ENCODE peak calls at places on chromosome 9, in four cellular contexts. One of them, this sample, is unnamed.

GRCh38 chr9:93080406-93080805 is 15.6 kb upstream of the CARD19 start:
- DNase-seq in gastrocnemius medialis: peak
- DNase-seq in astrocyte: no peak
- DNase-seq in CD4-positive, CD25-positive, alpha-beta regulatory T cell: no peak
- DNase-seq in this sample: peak

GRCh38 chr9:10250200-10250599 is 362.6 kb downstream of the PTPRD start:
- DNase-seq in CD4-positive, CD25-positive, alpha-beta regulatory T cell: no peak
- DNase-seq in astrocyte: no peak
- DNase-seq in gastrocnemius medialis: no peak
- DNase-seq in this sample: no peak

GRCh38 chr9:94768766-94769165 is 42.3 kb downstream of the AOPEP start:
- DNase-seq in gastrocnemius medialis: no peak
- DNase-seq in astrocyte: no peak
- DNase-seq in CD4-positive, CD25-positive, alpha-beta regulatory T cell: no peak
- DNase-seq in this sample: no peak

GRCh38 chr9:93589688-93590087 is 13.3 kb downstream of the PHF2 start:
- DNase-seq in astrocyte: peak
- DNase-seq in CD4-positive, CD25-positive, alpha-beta regulatory T cell: no peak
- DNase-seq in gastrocnemius medialis: no peak
- DNase-seq in this sample: no peak

GRCh38 chr9:108512426-108513173 is 343.2 kb downstream of the ACTL7B start:
- DNase-seq in gastrocnemius medialis: no peak
- DNase-seq in astrocyte: no peak
- DNase-seq in CD4-positive, CD25-positive, alpha-beta regulatory T cell: no peak
- DNase-seq in this sample: no peak

GRCh38 chr9:137438591-137439157 is 2.5 kb downstream of the ENTPD8 start:
- DNase-seq in CD4-positive, CD25-positive, alpha-beta regulatory T cell: no peak
- DNase-seq in astrocyte: no peak
- DNase-seq in gastrocnemius medialis: no peak
- DNase-seq in this sample: no peak

GRCh38 chr9:123695391-123695790 is 234.5 kb downstream of the DENND1A start:
- DNase-seq in CD4-positive, CD25-positive, alpha-beta regulatory T cell: no peak
- DNase-seq in gastrocnemius medialis: no peak
- DNase-seq in astrocyte: no peak
- DNase-seq in this sample: no peak

GRCh38 chr9:125785187-125785840 is 38.1 kb downstream of the PBX3 start:
- DNase-seq in astrocyte: no peak
- DNase-seq in CD4-positive, CD25-positive, alpha-beta regulatory T cell: no peak
- DNase-seq in gastrocnemius medialis: no peak
- DNase-seq in this sample: peak

GRCh38 chr9:98326402-98327248 is 71.2 kb upstream of the TBC1D2 start:
- DNase-seq in CD4-positive, CD25-positive, alpha-beta regulatory T cell: no peak
- DNase-seq in astrocyte: peak
- DNase-seq in gastrocnemius medialis: no peak
- DNase-seq in this sample: no peak

GRCh38 chr9:87250205-87250604 is 247.5 kb upstream of the DAPK1 start:
- DNase-seq in CD4-positive, CD25-positive, alpha-beta regulatory T cell: no peak
- DNase-seq in astrocyte: no peak
- DNase-seq in gastrocnemius medialis: no peak
- DNase-seq in this sample: no peak

GRCh38 chr9:16768816-16769215 is 101.7 kb downstream of the BNC2 start:
- DNase-seq in CD4-positive, CD25-positive, alpha-beta regulatory T cell: no peak
- DNase-seq in gastrocnemius medialis: no peak
- DNase-seq in astrocyte: no peak
- DNase-seq in this sample: no peak

GRCh38 chr9:33167084-33167948 is at the start of gene B4GALT1:
- DNase-seq in astrocyte: peak
- DNase-seq in gastrocnemius medialis: peak
- DNase-seq in CD4-positive, CD25-positive, alpha-beta regulatory T cell: peak
- DNase-seq in this sample: peak

GRCh38 chr9:18208166-18209059 is 265.5 kb upstream of the ADAMTSL1 start:
- DNase-seq in gastrocnemius medialis: no peak
- DNase-seq in astrocyte: peak
- DNase-seq in CD4-positive, CD25-positive, alpha-beta regulatory T cell: no peak
- DNase-seq in this sample: no peak

GRCh38 chr9:32644698-32645097 is 9.2 kb upstream of the TAF1L start:
- DNase-seq in gastrocnemius medialis: no peak
- DNase-seq in CD4-positive, CD25-positive, alpha-beta regulatory T cell: no peak
- DNase-seq in astrocyte: peak
- DNase-seq in this sample: no peak

GRCh38 chr9:20658677-20659473 is 25.2 kb upstream of the FOCAD start:
- DNase-seq in CD4-positive, CD25-positive, alpha-beta regulatory T cell: no peak
- DNase-seq in gastrocnemius medialis: no peak
- DNase-seq in astrocyte: peak
- DNase-seq in this sample: no peak

DNA sequence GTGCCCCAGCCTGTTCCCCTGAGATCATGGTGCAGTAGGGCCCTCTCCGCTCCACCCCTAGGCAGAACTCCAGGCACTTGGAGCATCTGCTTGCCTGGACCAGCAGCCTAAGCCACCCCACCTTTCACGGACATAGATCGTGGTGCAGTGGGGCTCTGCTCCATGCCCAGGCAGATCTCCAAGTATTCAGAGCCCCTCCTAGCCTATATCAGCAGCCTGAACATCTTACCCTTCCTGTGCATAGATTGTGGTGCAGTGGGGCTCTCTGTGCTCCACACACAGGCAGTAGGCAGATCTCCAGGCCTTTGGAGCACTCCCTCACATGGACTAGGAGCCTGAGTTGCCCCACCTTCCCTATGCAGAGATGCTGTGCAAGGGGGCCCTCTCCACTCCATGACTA is 103.0 kb downstream of the GLIS3 start:
- DNase-seq in astrocyte: peak
- DNase-seq in CD4-positive, CD25-positive, alpha-beta regulatory T cell: no peak
- DNase-seq in gastrocnemius medialis: no peak
- DNase-seq in this sample: no peak
- H3K4me3 ChIP-seq in astrocyte: no peak
- H3K4me3 ChIP-seq in CD4-positive, CD25-positive, alpha-beta regulatory T cell: no peak
- H3K4me3 ChIP-seq in gastrocnemius medialis: no peak
- H3K4me3 ChIP-seq in this sample: no peak

DNA sequence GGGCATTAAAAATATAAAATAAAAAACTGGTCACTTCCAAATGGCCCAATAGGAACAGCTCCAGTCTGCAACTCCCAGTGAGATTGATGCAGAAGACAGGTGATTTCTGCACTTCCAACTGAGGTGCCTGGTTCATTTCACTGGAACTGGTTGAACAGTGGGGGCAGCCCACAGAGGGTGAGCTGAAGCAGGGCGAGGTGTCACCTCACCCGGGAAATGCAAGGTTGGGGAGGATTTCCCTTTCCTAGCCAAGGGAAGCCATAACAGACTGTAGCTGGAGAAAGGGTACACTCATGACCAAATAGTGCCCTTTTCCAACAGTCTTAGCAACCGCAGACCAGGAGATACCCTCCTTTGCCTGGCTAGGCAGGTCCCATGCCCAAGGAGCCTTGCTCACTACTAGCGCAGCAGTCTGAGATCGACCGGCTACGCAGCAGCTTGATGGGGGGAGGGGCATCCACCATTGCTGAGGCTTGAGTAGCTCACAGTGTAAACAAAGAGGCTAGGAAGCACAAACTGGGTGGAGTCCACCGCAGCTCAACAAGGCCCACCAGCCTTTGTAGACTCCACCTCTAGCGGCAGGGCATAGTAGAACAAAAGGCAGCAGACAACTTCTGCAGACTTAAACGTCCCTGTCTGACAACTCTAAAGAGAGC is 12.7 kb downstream of the RLN1 start:
- DNase-seq in astrocyte: no peak
- DNase-seq in gastrocnemius medialis: no peak
- DNase-seq in CD4-positive, CD25-positive, alpha-beta regulatory T cell: no peak
- DNase-seq in this sample: peak
- H3K4me3 ChIP-seq in astrocyte: no peak
- H3K4me3 ChIP-seq in gastrocnemius medialis: no peak
- H3K4me3 ChIP-seq in CD4-positive, CD25-positive, alpha-beta regulatory T cell: no peak
- H3K4me3 ChIP-seq in this sample: no peak

GRCh38 chr9:111832428-111832827 is 37.7 kb upstream of the SHOC1 start:
- DNase-seq in gastrocnemius medialis: no peak
- DNase-seq in astrocyte: no peak
- DNase-seq in CD4-positive, CD25-positive, alpha-beta regulatory T cell: no peak
- DNase-seq in this sample: no peak
- H3K4me3 ChIP-seq in gastrocnemius medialis: no peak
- H3K4me3 ChIP-seq in astrocyte: no peak
- H3K4me3 ChIP-seq in CD4-positive, CD25-positive, alpha-beta regulatory T cell: no peak
- H3K4me3 ChIP-seq in this sample: no peak

DNA sequence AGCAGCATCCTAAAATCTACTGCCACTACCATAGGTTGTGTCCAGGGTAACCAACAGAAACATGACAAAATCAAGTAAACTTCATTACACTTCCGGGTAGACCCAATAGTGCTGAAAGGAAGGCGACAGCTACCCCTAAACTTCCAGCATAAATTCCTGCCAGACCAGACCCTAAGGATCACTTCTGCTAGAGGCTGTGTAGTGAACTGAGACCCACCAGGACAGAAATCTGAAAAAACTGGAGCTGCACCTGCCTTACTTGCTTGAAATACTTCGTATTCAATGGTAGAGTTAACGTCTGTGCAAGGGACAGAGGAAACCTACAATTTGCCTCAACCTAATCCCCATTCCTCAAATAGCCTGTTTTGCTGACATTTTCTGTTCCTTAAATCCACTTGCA is 1.0 kb upstream of the SECISBP2 start:
- DNase-seq in gastrocnemius medialis: no peak
- DNase-seq in CD4-positive, CD25-positive, alpha-beta regulatory T cell: no peak
- DNase-seq in astrocyte: no peak
- DNase-seq in this sample: no peak
- H3K4me3 ChIP-seq in gastrocnemius medialis: no peak
- H3K4me3 ChIP-seq in CD4-positive, CD25-positive, alpha-beta regulatory T cell: peak
- H3K4me3 ChIP-seq in astrocyte: no peak
- H3K4me3 ChIP-seq in this sample: peak

GRCh38 chr9:129569506-129570449 is 51.1 kb downstream of the C9orf50 start:
- DNase-seq in gastrocnemius medialis: no peak
- DNase-seq in CD4-positive, CD25-positive, alpha-beta regulatory T cell: no peak
- DNase-seq in astrocyte: peak
- DNase-seq in this sample: no peak
- H3K4me3 ChIP-seq in gastrocnemius medialis: peak
- H3K4me3 ChIP-seq in CD4-positive, CD25-positive, alpha-beta regulatory T cell: no peak
- H3K4me3 ChIP-seq in astrocyte: no peak
- H3K4me3 ChIP-seq in this sample: peak

GRCh38 chr9:96556701-96557461 is 62.8 kb downstream of the CDC14B start:
- DNase-seq in gastrocnemius medialis: no peak
- DNase-seq in astrocyte: no peak
- DNase-seq in CD4-positive, CD25-positive, alpha-beta regulatory T cell: no peak
- DNase-seq in this sample: no peak
- H3K4me3 ChIP-seq in gastrocnemius medialis: no peak
- H3K4me3 ChIP-seq in astrocyte: no peak
- H3K4me3 ChIP-seq in CD4-positive, CD25-positive, alpha-beta regulatory T cell: no peak
- H3K4me3 ChIP-seq in this sample: no peak

This sample was measured in CD8-positive, alpha-beta T cell.